ENCODE peak calls at places on chromosomes 2 and 18, in four cellular contexts. C is transverse colon, L is lower leg skin, E is Peyer's patch. U is an unnamed sample.
A peak's percentile ranks its signal among the peaks of the same experiment; 100 is the strongest.

GRCh38 chr18:31490387-31490786 is 7.6 kb upstream of the DSG2 start:
- DNase-seq in L (no peak), E (no peak), C (no peak), U (no peak)

GRCh38 chr2:224982910-224983688 is 59.2 kb downstream of the DOCK10 start:
- DNase-seq in C (peak; percentile 33), L (no peak), E (peak; percentile 71), U (no peak)

GRCh38 chr2:15769676-15770075 is 170.7 kb upstream of the MYCN start:
- DNase-seq in E (no peak), L (no peak), C (no peak), U (no peak)

GRCh38 chr2:11100130-11100529 is 55.1 kb upstream of the SLC66A3 start:
- DNase-seq in E (no peak), L (peak; percentile 42), C (no peak), U (no peak)

GRCh38 chr2:176080540-176081355 is 3.0 kb downstream of the EVX2 start:
- DNase-seq in E (no peak), L (peak; percentile 64), C (peak; percentile 49), U (no peak)

GRCh38 chr2:68727698-68728375 is 6.8 kb upstream of the ARHGAP25 start:
- DNase-seq in E (no peak), L (peak; percentile 28), C (no peak), U (no peak)

GRCh38 chr2:204654679-204655078 is 109.4 kb downstream of the PARD3B start:
- DNase-seq in E (no peak), L (no peak), C (no peak), U (no peak)

GRCh38 chr2:224869601-224870000 is 153.4 kb upstream of the CCDC195 start:
- DNase-seq in C (no peak), L (no peak), E (no peak), U (no peak)

GRCh38 chr18:72700961-72701710 is 157.0 kb upstream of the CBLN2 start:
- DNase-seq in E (no peak), L (no peak), C (no peak), U (no peak)

GRCh38 chr2:144032566-144032965 is 487.4 kb downstream of the ZEB2 start:
- DNase-seq in C (no peak), E (no peak), L (no peak), U (no peak)

GRCh38 chr18:36298113-36298701 is 694 bp downstream of the FHOD3 start:
- DNase-seq in E (no peak), L (no peak), C (no peak), U (no peak)

GRCh38 chr2:47344890-47345583 is 57.9 kb upstream of the MSH2 start:
- DNase-seq in C (peak; percentile 91), E (no peak), L (peak; percentile 88), U (peak; percentile 96)

GRCh38 chr2:121960251-121960650 is 204.8 kb downstream of the TSN start:
- DNase-seq in C (no peak), E (no peak), L (no peak), U (no peak)

GRCh38 chr2:128396500-128396891 is 77.8 kb upstream of the HS6ST1 start:
- DNase-seq in E (no peak), L (peak; percentile 68), C (peak; percentile 4), U (no peak)

GRCh38 chr2:80573167-80573566 is 268.6 kb upstream of the LRRTM1 start:
- DNase-seq in L (no peak), C (no peak), E (no peak), U (no peak)

GRCh38 chr2:17156086-17156485 is 362.2 kb downstream of the RAD51AP2 start:
- DNase-seq in E (no peak), L (no peak), C (no peak), U (no peak)

GRCh38 chr2:128755693-128756371 is 437.2 kb upstream of the HS6ST1 start:
- DNase-seq in C (no peak), L (no peak), E (no peak), U (no peak)

GRCh38 chr2:179377296-179377695 is 112.7 kb upstream of the SESTD1 start:
- DNase-seq in E (no peak), L (no peak), C (no peak), U (no peak)

GRCh38 chr2:225437319-225437718 is 37.8 kb downstream of the NYAP2 start:
- DNase-seq in L (no peak), E (no peak), C (no peak), U (no peak)

GRCh38 chr2:105237045-105237765 is 4.3 kb upstream of the GPR45 start:
- DNase-seq in E (no peak), L (no peak), C (no peak), U (no peak)

GRCh38 chr2:61181382-61182058 is 19.5 kb downstream of the C2orf74 start:
- DNase-seq in C (no peak), L (no peak), E (no peak), U (no peak)

GRCh38 chr2:190782264-190782663 is 98.4 kb upstream of the GLS start:
- DNase-seq in L (no peak), C (no peak), E (no peak), U (no peak)

GRCh38 chr2:30225131-30225762 is 6.1 kb upstream of the LBH start:
- DNase-seq in C (peak; percentile 52), E (peak; percentile 70), L (peak; percentile 82), U (peak; percentile 38)

GRCh38 chr2:64401501-64401880 is 52.5 kb upstream of the LGALSL start:
- DNase-seq in C (peak; percentile 51), L (no peak), E (no peak), U (no peak)

GRCh38 chr18:25349131-25349925 is 2.6 kb downstream of the ZNF521 start:
- DNase-seq in E (no peak), C (peak; percentile 10), L (peak; percentile 89), U (no peak)

GRCh38 chr2:176734868-176735267 is 465.6 kb downstream of the MTX2 start:
- DNase-seq in C (no peak), E (no peak), L (no peak), U (no peak)

GRCh38 chr2:8985561-8986326 is 17.7 kb downstream of the MBOAT2 start:
- DNase-seq in L (no peak), C (no peak), E (no peak), U (no peak)

GRCh38 chr18:49726564-49726963 is 86.8 kb downstream of the ACAA2 start:
- DNase-seq in C (no peak), E (no peak), L (no peak), U (no peak)

GRCh38 chr2:12347049-12347448 is 369.7 kb upstream of the TRIB2 start:
- DNase-seq in C (no peak), L (no peak), E (no peak), U (no peak)

GRCh38 chr2:209614630-209615369 is 156.8 kb upstream of the UNC80 start:
- DNase-seq in C (no peak), E (no peak), L (no peak), U (no peak)

GRCh38 chr2:7844414-7844961 is 837.4 kb upstream of the ID2 start:
- DNase-seq in L (no peak), E (no peak), C (no peak), U (no peak)

GRCh38 chr2:232873909-232874641 is 4.0 kb downstream of the SNORC start:
- DNase-seq in C (peak; percentile 86), E (no peak), L (no peak), U (no peak)

GRCh38 chr2:223725494-223725893 is 111.9 kb downstream of the AP1S3 start:
- DNase-seq in C (peak; percentile 31), E (no peak), L (peak; percentile 88), U (peak; percentile 81)

GRCh38 chr2:157426477-157426994 is 17.4 kb downstream of the CYTIP start:
- DNase-seq in E (no peak), C (no peak), L (no peak), U (no peak)
- TF ChIP-seq POLR2A in E (no peak), C (no peak), L (no peak), U (no peak)

DNA sequence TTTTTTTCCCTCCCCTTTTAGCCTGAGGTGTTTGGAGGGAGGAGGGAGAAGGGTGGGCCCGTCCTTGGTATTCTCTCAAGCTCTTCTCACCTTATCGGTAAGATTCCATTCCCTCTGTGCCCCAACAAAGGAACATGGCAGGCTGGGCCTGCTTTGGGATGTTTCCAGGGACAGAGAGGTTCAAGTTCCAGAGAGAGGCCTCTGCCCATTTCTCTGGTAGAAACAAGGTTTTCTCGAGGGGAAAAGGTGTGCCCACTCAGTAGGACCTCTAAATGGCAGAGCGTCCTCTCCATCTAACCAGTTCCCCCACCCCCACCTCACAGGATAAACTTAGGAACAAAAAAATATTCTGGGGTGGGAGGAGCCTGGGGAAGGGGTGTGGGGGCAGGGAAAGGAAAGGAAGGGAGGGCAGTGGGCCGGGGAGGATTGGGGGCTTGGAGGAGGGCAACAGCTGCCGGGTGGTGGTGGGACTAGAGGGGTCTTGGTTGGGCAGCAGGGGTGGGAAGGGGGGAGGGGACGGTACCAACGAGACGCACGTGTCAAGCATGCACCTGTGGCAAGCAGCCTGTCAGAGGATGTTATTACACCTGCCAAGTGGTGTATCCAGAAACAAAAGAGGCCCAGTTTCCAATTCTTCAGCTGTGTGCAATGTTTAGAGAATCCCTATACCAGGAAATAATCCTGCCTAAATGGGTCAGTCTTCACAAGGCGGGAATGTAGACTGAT is 2.1 kb downstream of the PCBP1 start:
- DNase-seq in L (peak; percentile 84), E (no peak), C (no peak), U (no peak)
- TF ChIP-seq POLR2A in L (no peak), E (no peak), C (no peak), U (no peak)

GRCh38 chr2:102634831-102635241 is 15.5 kb downstream of the SLC9A2 start:
- DNase-seq in E (no peak), L (no peak), C (no peak), U (no peak)
- TF ChIP-seq POLR2A in E (no peak), L (no peak), C (no peak), U (no peak)

DNA sequence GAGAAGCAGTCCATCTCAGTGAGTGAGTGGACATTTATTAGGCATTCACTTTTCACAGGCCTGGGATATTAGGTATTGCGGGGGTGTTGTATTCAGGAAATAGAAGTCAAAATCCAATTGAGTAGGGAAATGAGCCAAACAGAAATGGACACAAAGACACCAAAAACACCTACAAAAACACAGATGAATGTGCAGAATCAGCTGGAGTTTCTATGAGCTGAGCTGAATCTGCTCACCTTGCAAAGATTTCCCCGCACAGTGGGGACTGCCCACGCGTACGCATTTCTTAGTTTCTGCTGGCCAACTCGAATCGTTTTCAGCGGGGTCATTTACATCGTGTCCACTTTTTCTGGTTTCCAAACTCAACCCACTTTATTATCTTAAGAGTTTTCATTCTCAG is 160.0 kb downstream of the BCL2 start:
- DNase-seq in L (no peak), C (peak; percentile 39), E (no peak), U (no peak)
- TF ChIP-seq POLR2A in L (no peak), C (no peak), E (no peak), U (no peak)

GRCh38 chr2:227870710-227871374 is 589 bp upstream of the DAW1 start:
- DNase-seq in L (no peak), C (no peak), E (no peak), U (peak; percentile 85)
- TF ChIP-seq POLR2A in L (no peak), C (no peak), E (no peak), U (no peak)

GRCh38 chr2:241355983-241356870 is at the start of gene FARP2:
- DNase-seq in L (peak; percentile 100), C (peak; percentile 100), E (peak; percentile 98), U (peak; percentile 80)
- TF ChIP-seq POLR2A in L (no peak), C (peak; percentile 72), E (peak; percentile 78), U (peak; percentile 97)

U was measured in H54.